ENCODE peak calls at places on chromosomes 2 and 18, in seven cellular contexts. N is GM12865, A is Caki2, F is fibroblast of mammary gland, C is caudate nucleus, T is T-cell, D is EL. K is an unnamed sample.

GRCh38 chr2:26672818-26673393 is 19.6 kb upstream of the KCNK3 start:
- DNase-seq in D (no peak), A (no peak), N (no peak), F (no peak), T (no peak), C (no peak), K (no peak)

GRCh38 chr18:32026491-32027086 is 8.0 kb downstream of the RNF125 start:
- DNase-seq in N (no peak), F (no peak), C (no peak), D (no peak), T (no peak), A (no peak), K (no peak)

GRCh38 chr18:67239826-67240225 is 276.7 kb downstream of the DSEL start:
- DNase-seq in A (no peak), T (no peak), N (no peak), F (no peak), D (no peak), C (no peak), K (no peak)

GRCh38 chr2:174546519-174547506 is 50.8 kb downstream of the WIPF1 start:
- DNase-seq in C (peak), T (no peak), N (peak), A (no peak), F (peak), D (peak), K (no peak)

GRCh38 chr2:177489719-177490301 is 97.2 kb downstream of the AGPS start:
- DNase-seq in D (peak), N (peak), F (peak), T (no peak), C (no peak), A (no peak), K (no peak)

GRCh38 chr2:98438190-98439133 is 6.2 kb upstream of the INPP4A start:
- DNase-seq in A (no peak), F (no peak), C (no peak), D (no peak), N (peak), T (no peak), K (no peak)

GRCh38 chr2:10305254-10305635 is 2.5 kb downstream of the HPCAL1 start:
- DNase-seq in F (no peak), A (no peak), D (no peak), T (no peak), N (no peak), C (no peak), K (no peak)

GRCh38 chr2:68115965-68116364 is 41.7 kb upstream of the PNO1 start:
- DNase-seq in N (no peak), A (no peak), F (no peak), D (no peak), C (no peak), T (no peak), K (no peak)

GRCh38 chr2:41705634-41706033 is 342.2 kb upstream of the PKDCC start:
- DNase-seq in C (no peak), A (no peak), T (no peak), F (no peak), D (no peak), N (no peak), K (no peak)